ENCODE peak calls at places on chromosomes 3 and 15, in five cellular contexts. D is naive thymus-derived CD4-positive, alpha-beta T cell; J is hepatocyte; O is sigmoid colon; V is stomach. S is an unnamed sample.
A peak's percentile ranks its signal among the peaks of the same experiment; 100 is the strongest.

GRCh38 chr3:104102386-104102785 is 1264.3 kb upstream of the ALCAM start:
- DNase-seq in D (no peak), J (peak; percentile 61), O (no peak), V (no peak), S (no peak)

GRCh38 chr3:36461588-36461987 is 81.3 kb downstream of the STAC start:
- DNase-seq in D (no peak), J (no peak), O (no peak), V (no peak), S (no peak)

GRCh38 chr3:36032180-36032895 is 348.0 kb upstream of the STAC start:
- DNase-seq in D (no peak), J (no peak), O (no peak), V (no peak), S (no peak)

GRCh38 chr15:92018535-92019239 is 165.2 kb downstream of the SLCO3A1 start:
- DNase-seq in D (no peak), J (no peak), O (no peak), V (no peak), S (no peak)

GRCh38 chr3:161548301-161548700 is 51.7 kb downstream of the OTOL1 start:
- DNase-seq in D (no peak), J (no peak), O (no peak), V (no peak), S (no peak)

GRCh38 chr3:71397046-71397445 is 186.5 kb downstream of the FOXP1 start:
- DNase-seq in D (no peak), J (peak; percentile 46), O (no peak), V (no peak), S (no peak)

GRCh38 chr3:24588568-24588967 is 93.9 kb upstream of the THRB start:
- DNase-seq in D (no peak), J (no peak), O (no peak), V (no peak), S (no peak)

GRCh38 chr3:192514754-192515660 is 212.3 kb downstream of the FGF12 start:
- DNase-seq in D (no peak), J (peak; percentile 81), O (no peak), V (peak; percentile 31), S (no peak)

GRCh38 chr3:158105710-158106438 is at the start of gene SHOX2:
- DNase-seq in D (no peak), J (peak; percentile 52), O (no peak), V (peak; percentile 28), S (no peak)

GRCh38 chr3:71511037-71511436 is 72.5 kb downstream of the FOXP1 start:
- DNase-seq in D (no peak), J (peak; percentile 42), O (no peak), V (no peak), S (no peak)

GRCh38 chr3:69568926-69569325 is 170.3 kb upstream of the MITF start:
- DNase-seq in D (no peak), J (no peak), O (no peak), V (no peak), S (no peak)

GRCh38 chr3:178975320-178975719 is 96.3 kb downstream of the ZMAT3 start:
- DNase-seq in D (no peak), J (no peak), O (no peak), V (no peak), S (no peak)

GRCh38 chr15:48112242-48112641 is 8.5 kb upstream of the SLC24A5 start:
- DNase-seq in D (no peak), J (peak; percentile 46), O (no peak), V (no peak), S (no peak)

GRCh38 chr15:51924146-51925068 is 47.2 kb downstream of the LEO1 start:
- DNase-seq in D (no peak), J (no peak), O (no peak), V (peak; percentile 32), S (no peak)

GRCh38 chr15:58307313-58307961 is 124.4 kb upstream of the LIPC start:
- DNase-seq in D (no peak), J (no peak), O (no peak), V (no peak), S (no peak)

GRCh38 chr15:78301813-78302212 is 2.4 kb upstream of the SKIC8 start:
- DNase-seq in D (no peak), J (no peak), O (no peak), V (no peak), S (no peak)

GRCh38 chr3:9704343-9705322 is 1.0 kb downstream of the CPNE9 start:
- DNase-seq in D (no peak), J (peak; percentile 65), O (no peak), V (peak; percentile 28), S (no peak)

GRCh38 chr3:58375209-58375608 is 42.5 kb downstream of the PXK start:
- DNase-seq in D (no peak), J (no peak), O (no peak), V (no peak), S (no peak)

GRCh38 chr15:38127306-38127731 is 125.3 kb upstream of the SPRED1 start:
- DNase-seq in D (no peak), J (peak; percentile 48), O (no peak), V (no peak), S (no peak)

GRCh38 chr3:156433138-156433537 is 121.8 kb downstream of the SSR3 start:
- DNase-seq in D (no peak), J (no peak), O (no peak), V (no peak), S (no peak)

GRCh38 chr15:72034859-72035650 is 82.9 kb downstream of the MYO9A start:
- DNase-seq in D (no peak), J (no peak), O (no peak), V (no peak), S (no peak)

GRCh38 chr3:38497026-38497425 is 886 bp downstream of the EXOG start:
- DNase-seq in D (no peak), J (no peak), O (no peak), V (no peak), S (no peak)

GRCh38 chr3:52438579-52439425 is 6.1 kb downstream of the SEMA3G start:
- DNase-seq in D (no peak), J (peak; percentile 2), O (peak; percentile 24), V (no peak), S (no peak)

GRCh38 chr3:53257465-53257864 is 1.6 kb upstream of the TKT start:
- DNase-seq in D (no peak), J (no peak), O (no peak), V (no peak), S (no peak)

GRCh38 chr3:56119575-56120349 is 348.5 kb downstream of the ERC2 start:
- DNase-seq in D (no peak), J (no peak), O (peak; percentile 71), V (no peak), S (no peak)

GRCh38 chr3:37652851-37653250 is 208.8 kb upstream of the CTDSPL start:
- DNase-seq in D (no peak), J (no peak), O (no peak), V (no peak), S (no peak)

GRCh38 chr3:59517448-59517847 is 467.6 kb upstream of the CFAP20DC start:
- DNase-seq in D (no peak), J (no peak), O (no peak), V (no peak), S (no peak)

GRCh38 chr3:32934150-32934742 is 17.2 kb upstream of the CCR4 start:
- DNase-seq in D (no peak), J (peak; percentile 28), O (no peak), V (peak; percentile 34), S (no peak)

GRCh38 chr3:122760457-122761271 is 33.0 kb downstream of the HSPBAP1 start:
- DNase-seq in D (no peak), J (no peak), O (no peak), V (no peak), S (no peak)

GRCh38 chr15:40045572-40046217 is 6.7 kb upstream of the SRP14 start:
- DNase-seq in D (no peak), J (no peak), O (peak; percentile 45), V (no peak), S (peak; percentile 88)

GRCh38 chr15:66760358-66760967 is 58.4 kb downstream of the SMAD6 start:
- DNase-seq in D (no peak), J (no peak), O (no peak), V (no peak), S (no peak)

GRCh38 chr3:107106316-107106715 is 270.9 kb upstream of the CCDC54 start:
- DNase-seq in D (no peak), J (no peak), O (no peak), V (no peak), S (no peak)

GRCh38 chr3:42254566-42254965 is 11.4 kb downstream of the CCK start:
- DNase-seq in D (no peak), J (no peak), O (no peak), V (no peak), S (no peak)

DNA sequence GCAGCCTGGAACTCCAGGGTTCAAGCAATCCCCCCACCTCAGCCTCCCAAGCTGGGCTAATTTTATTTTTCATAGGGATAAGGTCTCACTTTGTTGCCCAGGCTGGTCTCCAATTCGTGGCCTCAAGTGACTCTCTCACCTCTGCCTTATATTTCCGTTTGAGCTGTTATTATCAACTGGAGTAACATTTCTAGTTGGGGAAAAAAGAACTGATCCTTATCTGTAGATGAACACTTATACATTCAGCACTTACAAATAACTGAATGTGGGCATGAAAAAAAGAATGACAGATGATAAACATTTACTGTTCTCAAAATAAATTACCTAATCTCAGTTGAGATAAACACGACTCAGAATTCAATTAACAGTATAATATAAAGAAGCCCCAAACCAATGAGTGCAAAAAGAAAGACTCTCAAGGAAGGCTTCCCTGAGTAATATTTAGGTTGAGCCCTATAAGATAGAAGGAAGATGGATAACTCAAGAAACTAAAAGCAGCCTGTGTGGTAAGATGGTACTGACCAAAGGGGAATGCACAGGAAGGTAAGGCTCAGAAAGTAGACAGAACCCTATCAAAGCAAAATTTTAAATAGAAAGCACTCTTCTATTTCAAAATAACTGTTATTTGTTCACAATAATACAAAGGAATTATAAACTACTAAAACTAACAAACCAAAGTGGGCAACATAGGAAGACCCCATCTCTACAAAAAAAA is 11.8 kb downstream of the UBE3A start:
- DNase-seq in D (no peak), J (no peak), O (no peak), V (no peak), S (no peak)
- H3K4me1 ChIP-seq in D (peaks cover 17% of the 10 kb centered on the region), J (no peaks in the 10 kb centered on the region), O (no peaks in the 10 kb centered on the region), V (peaks cover 69% of the 10 kb centered on the region), S (peaks cover 66% of the 10 kb centered on the region)

GRCh38 chr15:63371297-63371918 is 10.2 kb downstream of the CA12 start:
- DNase-seq in D (no peak), J (no peak), O (peak; percentile 62), V (no peak), S (no peak)

GRCh38 chr15:63372018-63372705 is 9.5 kb downstream of the CA12 start:
- DNase-seq in D (no peak), J (peak; percentile 55), O (peak; percentile 74), V (no peak), S (no peak)

GRCh38 chr15:63369296-63369695 is 12.3 kb downstream of the CA12 start:
- DNase-seq in D (no peak), J (no peak), O (peak; percentile 56), V (no peak), S (no peak)

GRCh38 chr15:63369766-63370165 is 11.9 kb downstream of the CA12 start:
- DNase-seq in D (no peak), J (no peak), O (peak; percentile 11), V (no peak), S (no peak)

GRCh38 chr15:63370764-63371163 is 10.9 kb downstream of the CA12 start:
- DNase-seq in D (no peak), J (no peak), O (peak; percentile 5), V (no peak), S (no peak)
- H3K4me1 ChIP-seq in D (no peaks in the 10 kb centered on the region), J (peaks cover 17% of the 10 kb centered on the region), O (no peaks in the 10 kb centered on the region), V (peaks cover 74% of the 10 kb centered on the region), S (peaks cover 78% of the 10 kb centered on the region)

GRCh38 chr3:185730550-185730949 is 94.3 kb downstream of the IGF2BP2 start:
- DNase-seq in D (no peak), J (no peak), O (no peak), V (no peak), S (no peak)
- H3K4me1 ChIP-seq in D (no peaks in the 10 kb centered on the region), J (peaks cover 7% of the 10 kb centered on the region), O (no peaks in the 10 kb centered on the region), V (no peaks in the 10 kb centered on the region), S (no peaks in the 10 kb centered on the region)

GRCh38 chr3:73493543-73494314 is 131.0 kb downstream of the PDZRN3 start:
- DNase-seq in D (no peak), J (no peak), O (no peak), V (no peak), S (no peak)
- H3K4me1 ChIP-seq in D (no peaks in the 10 kb centered on the region), J (peaks cover 7% of the 10 kb centered on the region), O (no peaks in the 10 kb centered on the region), V (peaks cover 33% of the 10 kb centered on the region), S (peaks cover 36% of the 10 kb centered on the region)

S was measured in vagina.